ENCODE peak calls at places on chromosomes 11 and 22, in seven cellular contexts. N is HS-27A; C is amniotic stem cell; F is thoracic aorta; J is substantia nigra; A is stimulated activated CD8-positive, alpha-beta memory T cell treated with anti-CD3 and anti-CD28 coated beads, Interleukin-4, amount 100 ng/mL, for 24 hours; T is amygdala. U is an unnamed sample.

GRCh38 chr11:69359735-69360470 is 65.9 kb downstream of the MYEOV start:
- DNase-seq in N (no peak), C (no peak), F (no peak), J (no peak), A (no peak), T (no peak), U (no peak)

GRCh38 chr22:17942721-17943120 is 81.6 kb downstream of the MICAL3 start:
- DNase-seq in N (no peak), C (no peak), F (no peak), J (no peak), A (no peak), T (no peak), U (no peak)

GRCh38 chr22:43225609-43226008 is 38.7 kb upstream of the TTLL12 start:
- DNase-seq in N (no peak), C (no peak), F (no peak), J (no peak), A (no peak), T (no peak), U (no peak)

GRCh38 chr22:43493297-43493696 is 81.5 kb downstream of the MPPED1 start:
- DNase-seq in N (no peak), C (no peak), F (no peak), J (no peak), A (no peak), T (no peak), U (no peak)

GRCh38 chr11:108963118-108963517 is 298.2 kb downstream of the DDX10 start:
- DNase-seq in N (no peak), C (no peak), F (no peak), J (no peak), A (no peak), T (no peak), U (no peak)

GRCh38 chr11:85269109-85269508 is 358.0 kb downstream of the DLG2 start:
- DNase-seq in N (no peak), C (no peak), F (no peak), J (no peak), A (no peak), T (no peak), U (no peak)

GRCh38 chr11:20634044-20634443 is 34.6 kb downstream of the SLC6A5 start:
- DNase-seq in N (no peak), C (no peak), F (no peak), J (no peak), A (no peak), T (no peak), U (no peak)

GRCh38 chr11:24687748-24688147 is 190.9 kb downstream of the LUZP2 start:
- DNase-seq in N (no peak), C (no peak), F (no peak), J (no peak), A (no peak), T (no peak), U (no peak)

GRCh38 chr22:37654556-37655251 is 3.8 kb upstream of the PDXP start:
- DNase-seq in N (no peak), C (no peak), F (no peak), J (no peak), A (no peak), T (no peak), U (no peak)

GRCh38 chr11:63478896-63479295 is 12.1 kb downstream of the PLAAT5 start:
- DNase-seq in N (peak), C (peak), F (no peak), J (peak), A (peak), T (peak), U (peak)

GRCh38 chr11:121687961-121688566 is 235.3 kb upstream of the SORL1-AS1 start:
- DNase-seq in N (no peak), C (peak), F (no peak), J (no peak), A (no peak), T (no peak), U (no peak)

GRCh38 chr11:81007046-81007445 is 1566.2 kb upstream of the TENM4 start:
- DNase-seq in N (no peak), C (no peak), F (no peak), J (no peak), A (no peak), T (no peak), U (no peak)

GRCh38 chr11:119787074-119787461 is 58.1 kb upstream of the NECTIN1 start:
- DNase-seq in N (no peak), C (no peak), F (no peak), J (no peak), A (no peak), T (no peak), U (no peak)

GRCh38 chr11:12694182-12694531 is 19.9 kb downstream of the TEAD1 start:
- DNase-seq in N (no peak), C (no peak), F (no peak), J (no peak), A (no peak), T (no peak), U (no peak)

U was measured in stimulated activated effector memory CD8-positive, alpha-beta T cell treated with anti-CD3 and anti-CD28 coated beads, Interleukin-12 subunit alpha, Interleukin-12 subunit beta, amount 100 ng/mL, for 72 hours.